ENCODE peak calls at places on chromosomes 1 and 21, in nine cellular contexts. P, U, B, M, S, T, Y, R and H are unnamed samples.

GRCh38 chr1:90835661-90836344 is 118.7 kb upstream of the BARHL2 start:
- DNase-seq in P (no peak), U (no peak), B (no peak), M (no peak), S (no peak), T (no peak), Y (no peak), R (no peak), H (no peak)

GRCh38 chr1:64183985-64184440 is 19.4 kb upstream of the UBE2U start:
- DNase-seq in P (no peak), U (peak), B (no peak), M (peak), S (no peak), T (no peak), Y (peak), R (peak), H (peak)

GRCh38 chr21:37208056-37208705 is 59.0 kb downstream of the VPS26C start:
- DNase-seq in P (peak), U (no peak), B (peak), M (peak), S (peak), T (peak), Y (no peak), R (no peak), H (no peak)

GRCh38 chr1:95754412-95754811 is 520.4 kb downstream of the RWDD3 start:
- DNase-seq in P (no peak), U (no peak), B (no peak), M (no peak), S (no peak), T (no peak), Y (no peak), R (no peak), H (no peak)

GRCh38 chr1:229260297-229260696 is 10.6 kb upstream of the RAB4A start:
- DNase-seq in P (no peak), U (no peak), B (no peak), M (no peak), S (no peak), T (no peak), Y (no peak), R (no peak), H (no peak)

GRCh38 chr21:42753804-42754203 is 100.4 kb downstream of the PDE9A start:
- DNase-seq in P (no peak), U (no peak), B (no peak), M (no peak), S (no peak), T (no peak), Y (no peak), R (no peak), H (no peak)

GRCh38 chr1:170261669-170262068 is 115.9 kb downstream of the NTMT2 start:
- DNase-seq in P (no peak), U (peak), B (no peak), M (peak), S (no peak), T (no peak), Y (peak), R (peak), H (no peak)

GRCh38 chr1:12475158-12475934 is 142.7 kb downstream of the DHRS3 start:
- DNase-seq in P (no peak), U (no peak), B (no peak), M (no peak), S (no peak), T (no peak), Y (no peak), R (peak), H (peak)

GRCh38 chr21:45030637-45031218 is 43.7 kb upstream of the ADARB1 start:
- DNase-seq in P (no peak), U (no peak), B (peak), M (no peak), S (no peak), T (no peak), Y (peak), R (peak), H (peak)

GRCh38 chr1:200075522-200075921 is 48.0 kb downstream of the NR5A2 start:
- DNase-seq in P (no peak), U (no peak), B (no peak), M (no peak), S (no peak), T (no peak), Y (no peak), R (no peak), H (peak)

GRCh38 chr1:160097196-160097910 is 1.1 kb downstream of the IGSF8 start:
- DNase-seq in P (no peak), U (no peak), B (no peak), M (no peak), S (no peak), T (no peak), Y (no peak), R (no peak), H (no peak)

GRCh38 chr1:78226784-78227183 is 181.0 kb downstream of the GIPC2 start:
- DNase-seq in P (peak), U (no peak), B (peak), M (no peak), S (peak), T (no peak), Y (no peak), R (peak), H (peak)

GRCh38 chr1:217542136-217542777 is 88.6 kb downstream of the GPATCH2 start:
- DNase-seq in P (no peak), U (no peak), B (no peak), M (no peak), S (no peak), T (no peak), Y (peak), R (peak), H (peak)

GRCh38 chr1:17128361-17128760 is 9.1 kb upstream of the PADI2 start:
- DNase-seq in P (peak), U (peak), B (no peak), M (peak), S (no peak), T (no peak), Y (peak), R (peak), H (peak)

GRCh38 chr1:178530037-178530402 is 17.1 kb downstream of the TEX35 start:
- DNase-seq in P (no peak), U (no peak), B (no peak), M (peak), S (no peak), T (no peak), Y (peak), R (peak), H (peak)

GRCh38 chr1:43582162-43582566 is 51.5 kb downstream of the PTPRF start:
- DNase-seq in P (no peak), U (peak), B (no peak), M (peak), S (peak), T (no peak), Y (peak), R (peak), H (peak)

GRCh38 chr1:17909634-17910033 is 154.5 kb downstream of the ACTL8 start:
- DNase-seq in P (no peak), U (no peak), B (peak), M (peak), S (no peak), T (no peak), Y (peak), R (peak), H (peak)

GRCh38 chr1:12276225-12276624 is 46.4 kb downstream of the VPS13D start:
- DNase-seq in P (no peak), U (no peak), B (no peak), M (peak), S (no peak), T (no peak), Y (peak), R (peak), H (peak)

GRCh38 chr1:200899451-200899915 is 4.8 kb downstream of the INAVA start:
- DNase-seq in P (no peak), U (no peak), B (no peak), M (no peak), S (no peak), T (no peak), Y (no peak), R (no peak), H (no peak)

GRCh38 chr21:38984982-38985422 is 179.3 kb downstream of the ETS2 start:
- DNase-seq in P (no peak), U (peak), B (no peak), M (peak), S (no peak), T (no peak), Y (peak), R (peak), H (peak)
- H3K4me3 ChIP-seq in P (no peak), U (no peak), B (no peak), M (no peak), S (no peak), T (no peak), Y (no peak), R (no peak), H (no peak)

GRCh38 chr1:19411612-19412011 is 73.7 kb downstream of the CAPZB start:
- DNase-seq in P (no peak), U (no peak), B (no peak), M (no peak), S (no peak), T (peak), Y (no peak), R (no peak), H (no peak)

GRCh38 chr1:19407494-19408096 is 77.7 kb downstream of the CAPZB start:
- DNase-seq in P (no peak), U (no peak), B (no peak), M (no peak), S (no peak), T (no peak), Y (no peak), R (no peak), H (no peak)

GRCh38 chr1:19409477-19410086 is 75.8 kb downstream of the CAPZB start:
- DNase-seq in P (no peak), U (no peak), B (no peak), M (no peak), S (no peak), T (no peak), Y (no peak), R (no peak), H (no peak)

GRCh38 chr1:19412654-19413053 is 72.7 kb downstream of the CAPZB start:
- DNase-seq in P (no peak), U (no peak), B (no peak), M (no peak), S (no peak), T (no peak), Y (no peak), R (no peak), H (no peak)

GRCh38 chr1:19410393-19410792 is 74.9 kb downstream of the CAPZB start:
- DNase-seq in P (no peak), U (no peak), B (no peak), M (no peak), S (no peak), T (no peak), Y (no peak), R (no peak), H (no peak)
- TF ChIP-seq CTCF in P (no peak), U (no peak), B (no peak), M (peak), S (no peak), T (no peak), Y (no peak), R (no peak), H (no peak)

GRCh38 chr1:237223419-237223818 is 181.4 kb downstream of the RYR2 start:
- DNase-seq in P (no peak), U (no peak), B (no peak), M (no peak), S (no peak), T (no peak), Y (no peak), R (no peak), H (no peak)

GRCh38 chr1:237219751-237220150 is 177.8 kb downstream of the RYR2 start:
- DNase-seq in P (no peak), U (no peak), B (no peak), M (no peak), S (no peak), T (no peak), Y (no peak), R (no peak), H (no peak)

GRCh38 chr1:237220243-237220642 is 178.3 kb downstream of the RYR2 start:
- DNase-seq in P (no peak), U (no peak), B (no peak), M (no peak), S (no peak), T (no peak), Y (peak), R (no peak), H (peak)
- H3K4me3 ChIP-seq in P (no peak), U (no peak), B (no peak), M (no peak), S (no peak), T (no peak), Y (no peak), R (no peak), H (no peak)

GRCh38 chr1:175755516-175755915 is 12.1 kb upstream of the TNR start:
- DNase-seq in P (no peak), U (no peak), B (no peak), M (no peak), S (no peak), T (no peak), Y (no peak), R (no peak), H (no peak)

GRCh38 chr1:175757381-175758015 is 14.1 kb upstream of the TNR start:
- DNase-seq in P (no peak), U (no peak), B (no peak), M (no peak), S (no peak), T (no peak), Y (no peak), R (no peak), H (peak)
- TF ChIP-seq CTCF in P (peak), U (peak), B (peak), M (peak), S (no peak), T (peak), Y (peak), R (peak), H (peak)

DNA sequence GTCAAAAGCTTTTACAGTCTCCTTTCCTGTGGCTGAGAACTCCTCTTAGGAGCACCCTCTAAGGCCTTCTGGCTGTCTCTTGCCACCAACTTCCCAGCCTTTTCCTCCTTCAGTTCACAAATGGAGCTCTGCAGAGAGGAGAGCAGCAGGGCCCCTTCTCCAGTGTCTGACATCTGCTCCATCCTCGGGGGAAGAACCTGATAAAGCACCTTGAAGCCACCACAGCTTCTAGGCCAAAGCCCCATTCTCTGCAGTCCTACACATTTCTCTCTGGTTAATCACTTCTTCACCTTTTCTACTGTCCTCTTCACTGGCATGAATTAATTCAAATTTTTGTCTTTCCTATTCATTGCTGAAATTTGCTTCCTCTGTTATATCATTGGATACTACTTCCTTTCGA is 378.1 kb upstream of the POU3F1 start:
- DNase-seq in P (no peak), U (no peak), B (no peak), M (no peak), S (no peak), T (no peak), Y (no peak), R (no peak), H (no peak)
- H3K4me3 ChIP-seq in P (no peak), U (no peak), B (no peak), M (no peak), S (no peak), T (no peak), Y (no peak), R (no peak), H (no peak)

GRCh38 chr1:81547912-81548303 is 252.8 kb upstream of the ADGRL2 start:
- DNase-seq in P (no peak), U (no peak), B (no peak), M (no peak), S (no peak), T (no peak), Y (no peak), R (peak), H (peak)

GRCh38 chr1:81547261-81547911 is 253.3 kb upstream of the ADGRL2 start:
- DNase-seq in P (no peak), U (no peak), B (no peak), M (no peak), S (no peak), T (no peak), Y (no peak), R (no peak), H (no peak)

GRCh38 chr1:81550753-81551152 is 250.0 kb upstream of the ADGRL2 start:
- DNase-seq in P (no peak), U (no peak), B (no peak), M (no peak), S (peak), T (no peak), Y (no peak), R (no peak), H (no peak)

GRCh38 chr1:81549588-81550127 is 251.1 kb upstream of the ADGRL2 start:
- DNase-seq in P (no peak), U (peak), B (no peak), M (peak), S (no peak), T (no peak), Y (peak), R (peak), H (peak)

DNA sequence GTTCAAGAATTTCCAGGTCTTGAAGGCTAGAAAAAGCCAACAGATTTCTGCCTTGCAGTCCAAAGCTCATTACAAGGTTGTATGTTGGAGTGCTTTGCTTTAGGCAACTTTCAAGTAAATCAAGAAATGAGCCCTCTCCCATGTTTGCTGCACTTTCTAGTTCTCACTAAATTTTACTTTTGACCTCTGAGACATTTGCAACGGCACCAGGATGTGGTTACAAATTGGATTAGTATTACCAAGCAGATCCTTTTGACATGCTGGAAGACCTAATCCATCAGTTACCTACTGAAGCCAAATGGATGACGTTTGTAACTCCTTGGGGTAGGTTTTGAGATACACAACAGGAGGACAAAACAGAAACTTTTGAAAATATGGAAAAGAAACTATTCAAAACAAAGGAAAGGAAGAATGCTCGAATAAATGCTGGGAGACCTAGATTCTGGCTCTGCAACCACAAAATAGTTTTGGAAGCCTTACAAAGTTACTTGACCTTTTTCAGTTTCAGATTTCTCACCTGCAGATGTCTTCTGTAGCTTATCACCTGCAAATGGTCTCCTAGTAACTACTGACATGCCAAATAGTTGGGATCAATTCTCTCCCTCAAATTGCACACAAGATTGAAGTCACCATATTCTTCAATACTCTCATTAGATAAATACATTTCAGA is 251.7 kb upstream of the ADGRL2 start:
- DNase-seq in P (no peak), U (no peak), B (no peak), M (no peak), S (no peak), T (no peak), Y (no peak), R (no peak), H (no peak)
- TF ChIP-seq CTCF in P (no peak), U (no peak), B (no peak), M (no peak), S (no peak), T (no peak), Y (no peak), R (no peak), H (no peak)